ENCODE peak calls at places on chromosomes 12 and 14, in eight cellular contexts. A, M, Y, D, O, C, H and Z are unnamed samples. For H3K9me3, the result is how much of the 10 kb centered on the place peaks cover.

GRCh38 chr12:83414981-83415380 is 728.3 kb downstream of the TMTC2 start:
- DNase-seq in A (no peak), M (no peak), Y (no peak), D (no peak), O (peak), C (no peak), H (no peak), Z (no peak)

GRCh38 chr12:113306382-113306781 is 28.5 kb downstream of the SLC8B1 start:
- DNase-seq in A (no peak), M (no peak), Y (no peak), D (no peak), O (no peak), C (no peak), H (no peak), Z (no peak)

GRCh38 chr12:118183155-118183554 is 47.2 kb downstream of the PEBP1 start:
- DNase-seq in A (no peak), M (no peak), Y (no peak), D (no peak), O (no peak), C (no peak), H (no peak), Z (no peak)

GRCh38 chr14:90894241-90894640 is 78.0 kb upstream of the TTC7B start:
- DNase-seq in A (no peak), M (no peak), Y (no peak), D (no peak), O (no peak), C (no peak), H (no peak), Z (no peak)

GRCh38 chr14:77046706-77047105 is 18.2 kb upstream of the IRF2BPL start:
- DNase-seq in A (no peak), M (no peak), Y (no peak), D (no peak), O (no peak), C (no peak), H (peak), Z (no peak)

GRCh38 chr14:87461704-87462103 is 531.3 kb downstream of the GALC start:
- DNase-seq in A (no peak), M (no peak), Y (no peak), D (peak), O (no peak), C (no peak), H (no peak), Z (no peak)

GRCh38 chr12:6322352-6322751 is 11.9 kb downstream of the PLEKHG6 start:
- DNase-seq in A (no peak), M (no peak), Y (no peak), D (no peak), O (no peak), C (no peak), H (no peak), Z (no peak)

GRCh38 chr12:57240069-57240921 is 10.7 kb downstream of the STAC3 start:
- DNase-seq in A (peak), M (peak), Y (peak), D (peak), O (peak), C (peak), H (peak), Z (peak)

GRCh38 chr14:103679351-103679750 is 35.9 kb downstream of the XRCC3 start:
- DNase-seq in A (peak), M (peak), Y (peak), D (peak), O (peak), C (peak), H (peak), Z (no peak)

GRCh38 chr12:68823711-68824110 is 15.7 kb downstream of the MDM2 start:
- DNase-seq in A (no peak), M (no peak), Y (no peak), D (no peak), O (no peak), C (no peak), H (no peak), Z (no peak)

GRCh38 chr12:124503305-124503704 is 64.1 kb downstream of the NCOR2 start:
- DNase-seq in A (no peak), M (no peak), Y (no peak), D (no peak), O (no peak), C (no peak), H (no peak), Z (no peak)

GRCh38 chr12:62075860-62076259 is 184.3 kb upstream of the USP15 start:
- DNase-seq in A (no peak), M (no peak), Y (no peak), D (no peak), O (no peak), C (no peak), H (no peak), Z (no peak)

GRCh38 chr14:90573385-90574105 is 176.7 kb downstream of the CALM1 start:
- DNase-seq in A (no peak), M (no peak), Y (no peak), D (no peak), O (no peak), C (no peak), H (no peak), Z (no peak)

GRCh38 chr12:121223283-121223946 is 13.5 kb downstream of the P2RX4 start:
- DNase-seq in A (peak), M (peak), Y (peak), D (no peak), O (no peak), C (peak), H (no peak), Z (no peak)

GRCh38 chr14:47674148-47674545 is 1.3 kb downstream of the MDGA2 start:
- DNase-seq in A (peak), M (no peak), Y (peak), D (no peak), O (peak), C (no peak), H (no peak), Z (no peak)

GRCh38 chr14:47675489-47676300 is at the start of gene MDGA2:
- DNase-seq in A (peak), M (no peak), Y (peak), D (no peak), O (peak), C (no peak), H (peak), Z (no peak)

GRCh38 chr14:47676301-47676617 is 854 bp upstream of the MDGA2 start:
- DNase-seq in A (peak), M (no peak), Y (no peak), D (no peak), O (no peak), C (no peak), H (no peak), Z (no peak)

GRCh38 chr14:47675239-47675488 is 241 bp downstream of the MDGA2 start:
- DNase-seq in A (no peak), M (no peak), Y (no peak), D (no peak), O (no peak), C (no peak), H (no peak), Z (no peak)

GRCh38 chr14:47674546-47675238 is 713 bp downstream of the MDGA2 start:
- DNase-seq in A (no peak), M (no peak), Y (peak), D (no peak), O (peak), C (no peak), H (no peak), Z (no peak)
- H3K9me3 ChIP-seq in A (under half), M (under half), Y (under half), D (under half), O (under half), C (under half), H (under half), Z (under half)

GRCh38 chr14:42556551-42556950 is 949.9 kb downstream of the LRFN5 start:
- DNase-seq in A (no peak), M (no peak), Y (no peak), D (no peak), O (no peak), C (no peak), H (no peak), Z (no peak)
- H3K9me3 ChIP-seq in A (under half), M (under half), Y (under half), D (under half), O (under half), C (under half), H (under half), Z (under half)

GRCh38 chr14:52179151-52179790 is 88.2 kb upstream of the PTGDR start:
- DNase-seq in A (no peak), M (no peak), Y (no peak), D (no peak), O (no peak), C (no peak), H (no peak), Z (no peak)

DNA sequence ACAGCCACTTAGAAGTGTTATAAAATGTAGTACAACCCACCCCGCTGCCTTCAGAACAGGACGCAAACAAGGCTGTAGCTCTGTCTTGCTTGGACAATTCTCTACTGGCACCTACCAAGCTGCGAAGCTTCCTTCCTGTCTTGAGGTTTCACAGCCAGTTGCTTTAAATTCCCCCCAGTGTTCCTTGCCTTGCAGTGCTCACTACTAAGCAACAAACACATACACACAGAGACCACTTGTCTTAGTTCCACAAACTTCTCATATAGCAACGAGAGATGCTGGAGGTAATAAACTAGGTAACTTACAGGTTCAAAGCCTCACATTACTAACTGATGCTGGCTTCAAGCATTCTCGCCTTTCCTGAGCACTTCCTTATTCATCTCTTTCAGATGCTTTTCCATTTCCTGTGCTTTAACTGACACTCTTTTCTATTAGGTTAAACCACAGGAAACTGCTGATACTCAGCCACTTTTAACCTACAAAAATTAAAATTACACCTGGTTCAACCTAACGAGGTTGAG is 91.5 kb upstream of the PTGDR start:
- DNase-seq in A (no peak), M (peak), Y (no peak), D (no peak), O (no peak), C (peak), H (no peak), Z (no peak)
- H3K9me3 ChIP-seq in A (under half), M (under half), Y (under half), D (under half), O (under half), C (under half), H (under half), Z (under half)

GRCh38 chr12:116800918-116801317 is 62.8 kb downstream of the RNFT2 start:
- DNase-seq in A (no peak), M (no peak), Y (no peak), D (no peak), O (no peak), C (no peak), H (no peak), Z (no peak)

GRCh38 chr12:116798719-116799118 is 60.6 kb downstream of the RNFT2 start:
- DNase-seq in A (no peak), M (no peak), Y (no peak), D (no peak), O (no peak), C (no peak), H (no peak), Z (no peak)

GRCh38 chr12:116797885-116798284 is 59.8 kb downstream of the RNFT2 start:
- DNase-seq in A (no peak), M (no peak), Y (no peak), D (no peak), O (no peak), C (no peak), H (no peak), Z (no peak)

GRCh38 chr12:116802018-116802417 is 63.9 kb downstream of the RNFT2 start:
- DNase-seq in A (no peak), M (no peak), Y (no peak), D (no peak), O (no peak), C (no peak), H (no peak), Z (no peak)

GRCh38 chr12:116799955-116800354 is 61.8 kb downstream of the RNFT2 start:
- DNase-seq in A (no peak), M (no peak), Y (no peak), D (no peak), O (no peak), C (no peak), H (no peak), Z (no peak)
- H3K9me3 ChIP-seq in A (under half), M (under half), Y (under half), D (under half), O (under half), C (under half), H (under half), Z (under half)

GRCh38 chr12:133235401-133236112 is at the start of gene ANHX:
- DNase-seq in A (no peak), M (no peak), Y (no peak), D (no peak), O (no peak), C (no peak), H (no peak), Z (no peak)
- H3K9me3 ChIP-seq in A (half or more), M (under half), Y (half or more), D (under half), O (half or more), C (under half), H (under half), Z (under half)

DNA sequence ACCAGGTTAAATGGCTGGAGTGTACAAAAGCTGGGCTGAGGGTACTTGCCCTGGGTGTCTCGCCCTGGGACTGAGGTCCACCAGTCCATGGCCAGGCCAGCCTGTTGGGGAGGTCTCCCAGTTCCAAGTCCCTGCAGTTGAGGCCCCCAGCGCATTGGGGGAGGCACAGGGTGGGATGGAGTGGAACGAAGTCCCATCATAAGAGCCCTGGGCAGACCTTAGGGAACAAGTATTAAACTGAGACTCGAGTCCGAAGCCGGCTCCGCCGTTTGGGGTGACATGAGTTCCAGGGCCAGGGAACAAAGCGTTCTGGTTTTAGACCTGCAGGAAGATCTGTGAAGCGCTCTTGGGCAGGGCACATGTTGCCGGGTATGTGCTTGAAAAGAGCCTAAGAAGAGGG is 84.7 kb downstream of the ALG10 start:
- DNase-seq in A (peak), M (no peak), Y (no peak), D (no peak), O (peak), C (no peak), H (no peak), Z (no peak)
- H3K9me3 ChIP-seq in A (under half), M (under half), Y (under half), D (under half), O (under half), C (under half), H (under half), Z (under half)

GRCh38 chr14:95946867-95947266 is 70.2 kb downstream of the TUNAR start:
- DNase-seq in A (no peak), M (no peak), Y (no peak), D (no peak), O (no peak), C (no peak), H (no peak), Z (no peak)
- H3K9me3 ChIP-seq in A (under half), M (under half), Y (under half), D (under half), O (under half), C (under half), H (under half), Z (under half)

GRCh38 chr14:26157517-26157916 is 440.3 kb downstream of the NOVA1 start:
- DNase-seq in A (no peak), M (no peak), Y (no peak), D (no peak), O (no peak), C (no peak), H (no peak), Z (no peak)
- H3K9me3 ChIP-seq in A (under half), M (under half), Y (under half), D (under half), O (under half), C (under half), H (under half), Z (under half)

DNA sequence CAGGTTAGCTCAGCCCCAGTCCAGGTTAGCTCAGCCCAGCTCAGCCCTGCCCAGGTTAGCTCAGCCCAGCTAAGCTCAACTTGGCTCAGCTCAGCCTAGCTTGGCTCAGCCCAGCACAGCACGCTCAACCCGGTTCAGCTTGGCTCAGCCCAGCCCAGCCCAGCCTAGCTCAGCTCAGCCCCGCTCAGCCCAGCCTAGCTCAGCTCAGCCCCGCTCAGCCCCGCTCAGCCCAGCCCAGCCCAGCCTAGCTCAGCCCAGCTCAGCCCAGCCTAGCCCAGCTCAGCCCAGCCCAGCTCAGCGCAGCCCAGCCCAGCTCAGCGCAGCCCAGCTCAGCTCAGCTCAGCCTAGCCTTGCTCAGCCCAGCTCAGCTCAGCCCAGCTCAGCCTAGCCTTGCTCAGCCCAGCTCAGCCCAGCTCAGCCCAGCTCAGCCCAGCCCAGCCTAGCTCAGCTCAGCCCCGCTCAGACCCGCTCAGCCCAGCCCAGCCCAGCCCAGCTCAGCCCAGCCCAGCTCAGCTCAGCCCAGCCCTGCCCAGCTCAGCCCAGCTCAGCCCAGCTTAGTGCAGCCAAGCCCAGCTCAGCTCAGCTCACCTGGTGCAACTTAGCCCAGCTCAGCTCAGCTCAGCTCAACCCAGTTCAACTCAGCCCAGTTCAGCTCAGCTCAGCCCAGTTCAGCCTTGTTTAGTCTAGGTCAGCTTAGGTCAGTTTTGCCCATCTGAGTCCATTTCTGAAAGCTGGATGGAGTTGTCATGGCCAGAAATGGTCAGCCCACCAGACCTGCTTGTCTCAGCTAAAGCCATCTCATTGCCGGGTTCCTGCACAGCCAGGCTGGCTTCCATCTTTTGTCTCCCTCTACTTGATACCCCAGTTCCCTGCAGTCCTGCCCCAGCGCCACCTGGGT is 333.6 kb downstream of the TMEM121 start:
- DNase-seq in A (peak), M (peak), Y (no peak), D (no peak), O (peak), C (peak), H (no peak), Z (peak)
- H3K9me3 ChIP-seq in A (under half), M (under half), Y (half or more), D (under half), O (under half), C (under half), H (under half), Z (under half)

GRCh38 chr14:61662437-61663311 is 32.6 kb upstream of the HIF1A start:
- DNase-seq in A (no peak), M (peak), Y (no peak), D (peak), O (no peak), C (peak), H (peak), Z (no peak)
- H3K9me3 ChIP-seq in A (under half), M (under half), Y (under half), D (under half), O (under half), C (under half), H (under half), Z (under half)